ENCODE peak calls at places on chromosomes 11 and 22, in seven cellular contexts. K is anterior cingulate cortex; S is HS-5; J is activated effector memory CD4-positive, alpha-beta T cell treated with anti-CD3 and anti-CD28 coated beads, Interleukin-2, amount 50 U/mL, for 16 hours; C is memory B cell; Z is thoracic aorta; A is fibroblast of pulmonary artery. W is an unnamed sample.

GRCh38 chr11:47186076-47186936 is at the start of gene PACSIN3:
- DNase-seq in J (peak), Z (no peak), A (peak), S (no peak), K (no peak), C (peak), W (no peak)

GRCh38 chr11:71209656-71210055 is 42.7 kb downstream of the SHANK2 start:
- DNase-seq in S (no peak), K (no peak), Z (no peak), C (no peak), A (no peak), J (no peak), W (no peak)

GRCh38 chr11:34168642-34169051 is 63.2 kb downstream of the NAT10 start:
- DNase-seq in Z (no peak), S (no peak), J (no peak), A (no peak), K (no peak), C (no peak), W (no peak)

GRCh38 chr11:14499178-14499559 is 442 bp downstream of the COPB1 start:
- DNase-seq in J (peak), Z (no peak), A (peak), S (no peak), K (no peak), C (no peak), W (no peak)

GRCh38 chr11:116366980-116367640 is 405.7 kb downstream of the BUD13 start:
- DNase-seq in A (peak), K (no peak), Z (no peak), J (no peak), S (no peak), C (no peak), W (peak)

GRCh38 chr11:19526119-19526518 is 186.5 kb upstream of the NAV2 start:
- DNase-seq in C (no peak), J (no peak), Z (no peak), S (no peak), K (no peak), A (peak), W (no peak)

GRCh38 chr11:76185931-76186401 is 20.3 kb downstream of the WNT11 start:
- DNase-seq in J (no peak), A (no peak), Z (no peak), S (no peak), C (no peak), K (no peak), W (no peak)

GRCh38 chr22:20131856-20132685 is 467 bp downstream of the ZDHHC8 start:
- DNase-seq in J (peak), K (no peak), Z (no peak), C (no peak), A (no peak), S (no peak), W (no peak)

GRCh38 chr11:63951779-63952536 is 13.2 kb downstream of the NAA40 start:
- DNase-seq in C (no peak), Z (no peak), S (no peak), A (no peak), K (no peak), J (no peak), W (no peak)

GRCh38 chr11:102727890-102728289 is 3.1 kb upstream of the MMP8 start:
- DNase-seq in J (no peak), A (peak), C (no peak), S (peak), Z (no peak), K (no peak), W (no peak)

GRCh38 chr11:107716884-107717532 is 5.2 kb upstream of the SLN start:
- DNase-seq in C (no peak), J (no peak), S (no peak), Z (no peak), K (no peak), A (no peak), W (no peak)

GRCh38 chr11:134275534-134276395 is at the start of gene GLB1L3:
- DNase-seq in J (peak), C (peak), S (no peak), K (no peak), A (no peak), Z (no peak), W (no peak)

GRCh38 chr11:101759771-101760450 is 154.9 kb upstream of the CEP126 start:
- DNase-seq in Z (no peak), S (peak), J (no peak), C (no peak), A (peak), K (no peak), W (no peak)

W was measured in epithelial cell of proximal tubule.